ENCODE peak calls at places on chromosome X, in five cellular contexts. K is fibroblast of the aortic adventitia, O is T-cell, U is AG09309, C is foreskin fibroblast. A is an unnamed sample.

GRCh38 chrX:103503163-103503852 is 16.0 kb downstream of the RAB40A start:
- DNase-seq in K (peak), U (no peak), O (no peak), C (peak), A (no peak)

GRCh38 chrX:48493890-48494364 is 14.9 kb upstream of the PORCN start:
- DNase-seq in U (no peak), K (peak), C (peak), O (no peak), A (no peak)

GRCh38 chrX:19303216-19303880 is 40.4 kb upstream of the PDHA1 start:
- DNase-seq in K (peak), O (no peak), C (peak), U (peak), A (no peak)

GRCh38 chrX:115311666-115312065 is 22.2 kb downstream of the LUZP4 start:
- DNase-seq in O (no peak), U (no peak), K (no peak), C (no peak), A (no peak)

GRCh38 chrX:108361316-108361715 is 76.9 kb downstream of the COL4A6 start:
- DNase-seq in C (no peak), O (no peak), U (no peak), K (peak), A (no peak)

GRCh38 chrX:153460826-153461225 is 9.6 kb downstream of the HAUS7 start:
- DNase-seq in C (peak), U (no peak), K (peak), O (peak), A (no peak)

GRCh38 chrX:43969504-43970501 is 3.4 kb downstream of the NDP start:
- DNase-seq in C (peak), O (no peak), U (no peak), K (peak), A (no peak)

GRCh38 chrX:122835886-122836285 is 348.2 kb upstream of the GRIA3 start:
- DNase-seq in K (peak), O (no peak), C (peak), U (no peak), A (no peak)

GRCh38 chrX:72274526-72274925 is 2.5 kb downstream of the RPS4X start:
- DNase-seq in O (no peak), U (no peak), C (no peak), K (no peak), A (no peak)

GRCh38 chrX:19869195-19869594 is 18.2 kb downstream of the SH3KBP1 start:
- DNase-seq in K (no peak), C (no peak), O (no peak), U (no peak), A (no peak)

GRCh38 chrX:2705036-2705435 is 13.9 kb downstream of the CD99 start:
- DNase-seq in K (no peak), O (no peak), U (no peak), C (peak), A (no peak)

GRCh38 chrX:48045410-48046311 is 25.8 kb downstream of the ZNF630 start:
- DNase-seq in O (no peak), C (peak), K (peak), U (peak), A (peak)